ENCODE peak calls at places on chromosomes 12 and 14, in four cellular contexts. One of them, this sample, is unnamed.

GRCh38 chr12:121651381-121651780 is 18.1 kb downstream of the MORN3 start:
- DNase-seq in AG09309: no peak
- DNase-seq in uterus: no peak
- DNase-seq in retinal pigment epithelial cell: no peak
- DNase-seq in this sample: no peak

GRCh38 chr14:65788876-65789859 is 376.6 kb downstream of the FUT8 start:
- DNase-seq in AG09309: no peak
- DNase-seq in uterus: no peak
- DNase-seq in retinal pigment epithelial cell: no peak
- DNase-seq in this sample: no peak

GRCh38 chr12:82688035-82688501 is 1.4 kb downstream of the TMTC2 start:
- DNase-seq in AG09309: no peak
- DNase-seq in uterus: no peak
- DNase-seq in retinal pigment epithelial cell: no peak
- DNase-seq in this sample: no peak

GRCh38 chr12:51132693-51133092 is 40.2 kb downstream of the TFCP2 start:
- DNase-seq in AG09309: no peak
- DNase-seq in uterus: no peak
- DNase-seq in retinal pigment epithelial cell: no peak
- DNase-seq in this sample: no peak

GRCh38 chr12:112126916-112127315 is 1.6 kb downstream of the TRAFD1 start:
- DNase-seq in AG09309: no peak
- DNase-seq in uterus: no peak
- DNase-seq in retinal pigment epithelial cell: no peak
- DNase-seq in this sample: no peak

GRCh38 chr14:54727929-54728328 is 161.0 kb downstream of the SAMD4A start:
- DNase-seq in AG09309: no peak
- DNase-seq in uterus: peak; percentile 63
- DNase-seq in retinal pigment epithelial cell: no peak
- DNase-seq in this sample: no peak

GRCh38 chr14:31170411-31170810 is 37.2 kb downstream of the HECTD1 start:
- DNase-seq in AG09309: no peak
- DNase-seq in uterus: no peak
- DNase-seq in retinal pigment epithelial cell: no peak
- DNase-seq in this sample: no peak

GRCh38 chr12:83827860-83828259 is 1084.7 kb downstream of the SLC6A15 start:
- DNase-seq in AG09309: no peak
- DNase-seq in uterus: no peak
- DNase-seq in retinal pigment epithelial cell: no peak
- DNase-seq in this sample: no peak

GRCh38 chr12:132294121-132295034 is 35.0 kb downstream of the GALNT9 start:
- DNase-seq in AG09309: no peak
- DNase-seq in uterus: no peak
- DNase-seq in retinal pigment epithelial cell: no peak
- DNase-seq in this sample: no peak

GRCh38 chr14:106848330-106849121 is 1322.1 kb downstream of the TMEM121 start:
- DNase-seq in AG09309: no peak
- DNase-seq in uterus: peak; percentile 31
- DNase-seq in retinal pigment epithelial cell: no peak
- DNase-seq in this sample: no peak

GRCh38 chr14:42992930-42993329 is 1386.3 kb downstream of the LRFN5 start:
- DNase-seq in AG09309: no peak
- DNase-seq in uterus: no peak
- DNase-seq in retinal pigment epithelial cell: no peak
- DNase-seq in this sample: no peak

GRCh38 chr14:99964979-99965378 is 100.2 kb upstream of the EVL start:
- DNase-seq in AG09309: no peak
- DNase-seq in uterus: no peak
- DNase-seq in retinal pigment epithelial cell: no peak
- DNase-seq in this sample: no peak

GRCh38 chr12:46462641-46463355 is 90.2 kb upstream of the SLC38A2 start:
- DNase-seq in AG09309: no peak
- DNase-seq in uterus: no peak
- DNase-seq in retinal pigment epithelial cell: no peak
- DNase-seq in this sample: no peak
- H3K4me3 ChIP-seq in AG09309: no peak overlapping the region
- H3K4me3 ChIP-seq in uterus: no peak overlapping the region
- H3K4me3 ChIP-seq in retinal pigment epithelial cell: no peak overlapping the region
- H3K4me3 ChIP-seq in this sample: no peak overlapping the region

GRCh38 chr14:34711808-34712712 is 2.3 kb downstream of the CFL2 start:
- DNase-seq in AG09309: no peak
- DNase-seq in uterus: no peak
- DNase-seq in retinal pigment epithelial cell: no peak
- DNase-seq in this sample: no peak

GRCh38 chr14:34711169-34711568 is 3.2 kb downstream of the CFL2 start:
- DNase-seq in AG09309: peak; percentile 76
- DNase-seq in uterus: peak; percentile 26
- DNase-seq in retinal pigment epithelial cell: no peak
- DNase-seq in this sample: peak; percentile 82

GRCh38 chr14:34710744-34711143 is 3.6 kb downstream of the CFL2 start:
- DNase-seq in AG09309: no peak
- DNase-seq in uterus: no peak
- DNase-seq in retinal pigment epithelial cell: no peak
- DNase-seq in this sample: no peak

GRCh38 chr14:34707722-34708121 is 6.7 kb downstream of the CFL2 start:
- DNase-seq in AG09309: no peak
- DNase-seq in uterus: no peak
- DNase-seq in retinal pigment epithelial cell: no peak
- DNase-seq in this sample: no peak

DNA sequence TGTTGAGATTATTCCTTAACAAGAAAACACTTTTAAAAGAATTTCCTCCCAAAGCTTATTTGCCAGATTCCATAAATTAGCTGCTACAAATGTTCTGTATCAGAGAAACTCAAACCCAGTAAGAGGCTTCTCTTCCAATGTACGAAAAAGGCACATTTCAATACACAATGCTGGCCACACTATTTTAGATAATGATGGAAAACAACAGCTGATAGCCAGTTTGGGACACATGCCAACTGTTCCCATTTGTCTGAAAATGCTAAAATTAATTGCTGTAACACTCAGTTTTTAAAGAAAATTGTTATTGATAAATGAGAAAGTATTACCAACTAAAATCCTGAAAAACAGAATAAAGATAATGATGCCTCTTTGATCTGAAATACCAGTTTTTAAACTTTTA is 4.4 kb downstream of the CFL2 start:
- DNase-seq in AG09309: no peak
- DNase-seq in uterus: no peak
- DNase-seq in retinal pigment epithelial cell: no peak
- DNase-seq in this sample: no peak
- H3K4me3 ChIP-seq in AG09309: no peak overlapping the region
- H3K4me3 ChIP-seq in uterus: no peak overlapping the region
- H3K4me3 ChIP-seq in retinal pigment epithelial cell: no peak overlapping the region
- H3K4me3 ChIP-seq in this sample: no peak overlapping the region

DNA sequence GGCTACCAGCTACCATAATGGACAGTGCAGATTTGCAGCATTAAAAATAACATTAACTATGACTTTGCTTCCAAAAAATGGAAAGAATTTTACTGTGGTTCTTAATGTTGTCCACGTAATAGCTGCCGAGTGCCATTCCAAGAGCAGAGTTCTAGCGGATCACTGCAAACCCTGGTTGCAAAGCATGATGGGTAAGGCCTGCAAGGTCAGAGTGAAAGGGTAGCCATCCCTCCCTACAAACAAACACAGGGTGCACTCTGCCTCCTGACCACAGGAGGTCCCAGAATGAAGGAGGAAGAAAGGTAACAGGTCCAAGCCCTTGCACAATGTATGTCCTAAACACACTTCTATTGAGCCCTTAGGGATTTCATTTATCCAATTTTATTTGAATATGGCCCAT is 157.6 kb downstream of the DPF3 start:
- DNase-seq in AG09309: no peak
- DNase-seq in uterus: no peak
- DNase-seq in retinal pigment epithelial cell: no peak
- DNase-seq in this sample: peak; percentile 60
- H3K4me3 ChIP-seq in AG09309: no peak overlapping the region
- H3K4me3 ChIP-seq in uterus: no peak overlapping the region
- H3K4me3 ChIP-seq in retinal pigment epithelial cell: no peak overlapping the region
- H3K4me3 ChIP-seq in this sample: no peak overlapping the region

DNA sequence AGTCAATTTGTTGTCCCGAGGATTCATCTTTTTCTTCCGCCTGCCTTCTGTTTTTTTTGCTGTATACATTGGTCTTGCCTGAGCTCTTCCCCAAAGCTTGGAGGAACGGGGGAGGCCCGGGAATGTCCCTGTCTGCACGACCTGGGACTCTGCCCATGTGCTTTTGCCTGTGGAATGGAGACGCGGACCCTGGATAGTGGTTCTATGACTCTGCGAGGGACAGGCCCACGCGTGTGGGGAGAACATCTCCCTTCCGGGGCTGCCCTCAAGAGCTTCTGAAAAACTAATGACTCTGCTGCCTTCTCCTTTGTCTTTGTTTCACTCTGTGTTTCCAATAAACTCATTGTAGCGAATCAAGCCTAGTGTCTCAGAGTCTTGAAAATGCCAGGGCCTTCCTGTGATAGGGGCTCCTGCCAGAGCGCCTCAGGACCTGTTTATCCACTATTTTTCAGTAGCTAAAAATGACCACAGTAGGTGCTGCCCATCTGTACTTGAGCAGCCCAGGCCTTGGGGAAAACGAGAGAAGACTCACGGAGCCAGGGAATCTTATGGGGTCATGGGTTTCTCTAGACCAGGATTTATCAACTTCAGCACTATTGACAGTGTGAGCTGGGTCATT is 12.3 kb downstream of the KRT83 start:
- DNase-seq in AG09309: no peak
- DNase-seq in uterus: no peak
- DNase-seq in retinal pigment epithelial cell: no peak
- DNase-seq in this sample: no peak
- H3K4me3 ChIP-seq in AG09309: no peak overlapping the region
- H3K4me3 ChIP-seq in uterus: no peak overlapping the region
- H3K4me3 ChIP-seq in retinal pigment epithelial cell: peak overlapping the region; percentile 50
- H3K4me3 ChIP-seq in this sample: peak overlapping the region; percentile 54

GRCh38 chr12:65896743-65897142 is 72.5 kb downstream of the HMGA2 start:
- DNase-seq in AG09309: no peak
- DNase-seq in uterus: no peak
- DNase-seq in retinal pigment epithelial cell: no peak
- DNase-seq in this sample: no peak
- H3K4me3 ChIP-seq in AG09309: no peak overlapping the region
- H3K4me3 ChIP-seq in uterus: no peak overlapping the region
- H3K4me3 ChIP-seq in retinal pigment epithelial cell: no peak overlapping the region
- H3K4me3 ChIP-seq in this sample: no peak overlapping the region

DNA sequence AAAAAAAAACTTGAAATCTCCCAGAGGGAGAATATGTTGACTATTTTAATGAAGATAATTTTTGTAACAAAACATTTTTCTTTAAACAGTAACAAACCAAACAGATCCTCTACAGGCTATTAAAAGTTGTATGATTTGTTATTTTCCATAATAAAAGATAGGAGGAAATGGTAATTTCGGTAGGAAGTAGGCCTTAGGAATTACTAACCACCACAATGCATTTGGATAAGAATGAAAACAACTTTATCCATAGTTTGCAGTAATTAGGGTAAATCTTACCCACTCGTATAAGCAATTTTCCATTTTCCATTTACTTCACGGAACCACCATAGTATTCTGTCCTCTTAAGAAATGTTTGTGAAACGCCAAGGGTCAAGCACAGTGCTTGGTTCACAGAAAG is 6.0 kb downstream of the USP44 start:
- DNase-seq in AG09309: no peak
- DNase-seq in uterus: no peak
- DNase-seq in retinal pigment epithelial cell: no peak
- DNase-seq in this sample: no peak
- H3K4me3 ChIP-seq in AG09309: no peak overlapping the region
- H3K4me3 ChIP-seq in uterus: no peak overlapping the region
- H3K4me3 ChIP-seq in retinal pigment epithelial cell: no peak overlapping the region
- H3K4me3 ChIP-seq in this sample: peak overlapping the region; percentile 25

DNA sequence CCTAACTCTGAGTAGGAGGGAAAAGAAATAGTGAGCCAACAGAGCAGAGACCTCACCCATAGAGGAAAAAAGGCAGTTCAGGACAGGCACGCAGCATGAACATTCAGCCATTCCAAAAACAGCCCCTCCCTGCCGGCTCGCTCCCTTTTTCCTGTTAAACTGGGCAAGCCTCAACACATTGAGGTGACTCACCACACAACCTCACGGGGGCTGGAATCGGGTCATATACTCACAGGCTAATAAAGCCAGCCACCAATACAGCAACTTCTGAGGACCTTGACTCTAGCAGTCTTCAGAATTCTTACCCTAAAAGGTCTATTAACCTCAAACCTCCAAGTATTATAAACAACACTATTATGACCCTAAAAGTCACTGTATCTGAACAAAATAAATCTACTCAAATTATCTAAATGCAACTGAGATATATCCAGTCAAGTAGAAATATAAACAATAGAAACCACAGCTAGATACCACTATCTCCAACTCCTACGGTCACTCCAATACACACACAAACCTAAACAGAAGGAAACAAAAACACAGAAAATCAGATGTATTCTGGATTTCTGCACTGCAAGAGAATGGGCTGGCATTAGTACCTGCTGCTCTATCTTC is 6.3 kb downstream of the YBX3 start:
- DNase-seq in AG09309: peak; percentile 70
- DNase-seq in uterus: peak; percentile 84
- DNase-seq in retinal pigment epithelial cell: peak; percentile 74
- DNase-seq in this sample: peak; percentile 62
- H3K4me3 ChIP-seq in AG09309: peak overlapping the region; percentile 5
- H3K4me3 ChIP-seq in uterus: no peak overlapping the region
- H3K4me3 ChIP-seq in retinal pigment epithelial cell: peak overlapping the region; percentile 2
- H3K4me3 ChIP-seq in this sample: peak overlapping the region; percentile 45

DNA sequence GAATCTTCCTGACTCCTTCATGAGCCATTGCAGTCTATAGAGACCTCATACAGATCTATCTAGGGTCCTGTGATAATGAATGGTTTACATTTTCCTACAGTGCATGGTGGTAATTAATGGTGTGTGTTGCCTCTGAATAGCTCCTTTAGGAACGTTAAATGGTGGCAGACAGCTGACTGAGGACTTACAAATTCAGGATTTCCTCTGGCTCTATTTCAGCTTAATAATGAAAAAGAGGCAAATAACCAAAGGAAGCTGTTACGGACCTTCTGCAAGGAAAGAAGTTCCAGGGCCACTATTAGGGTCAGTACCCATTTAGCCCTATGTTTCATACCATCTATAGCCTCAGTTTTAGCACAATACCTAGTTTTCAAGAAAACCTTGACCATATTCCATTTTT is 5.1 kb downstream of the IKBIP start:
- DNase-seq in AG09309: no peak
- DNase-seq in uterus: no peak
- DNase-seq in retinal pigment epithelial cell: no peak
- DNase-seq in this sample: no peak
- H3K4me3 ChIP-seq in AG09309: no peak overlapping the region
- H3K4me3 ChIP-seq in uterus: no peak overlapping the region
- H3K4me3 ChIP-seq in retinal pigment epithelial cell: no peak overlapping the region
- H3K4me3 ChIP-seq in this sample: no peak overlapping the region

This sample was measured in AG04450.